ENCODE peak calls at places on chromosomes 6 and 20, in seven cellular contexts. H is fibroblast of villous mesenchyme, Z is fibroblast of lung, M is progenitor cell of endocrine pancreas, D is NCI-H524 treated with DMSO at 0.1 percent for 48 hours, P is nucleus accumbens, T is pancreas. W is an unnamed sample.

GRCh38 chr6:167668019-167668753 is 158.5 kb upstream of the AFDN start:
- DNase-seq in H (no peak), Z (no peak), M (no peak), D (no peak), P (no peak), T (no peak), W (no peak)

GRCh38 chr6:154515808-154516207 is 5.3 kb upstream of the CNKSR3 start:
- DNase-seq in H (no peak), Z (no peak), M (no peak), D (no peak), P (no peak), T (no peak), W (peak)

GRCh38 chr6:158445426-158446085 is 114.3 kb upstream of the TMEM181 start:
- DNase-seq in H (no peak), Z (no peak), M (no peak), D (no peak), P (no peak), T (no peak), W (peak)

GRCh38 chr6:114033606-114034005 is 62.7 kb upstream of the HDAC2 start:
- DNase-seq in H (no peak), Z (no peak), M (no peak), D (no peak), P (no peak), T (no peak), W (no peak)

GRCh38 chr20:15789083-15789482 is 784.2 kb downstream of the KIF16B start:
- DNase-seq in H (no peak), Z (no peak), M (no peak), D (no peak), P (peak), T (no peak), W (no peak)

GRCh38 chr6:15266423-15266996 is 20.6 kb downstream of the JARID2 start:
- DNase-seq in H (no peak), Z (no peak), M (no peak), D (no peak), P (no peak), T (no peak), W (peak)

GRCh38 chr6:169777896-169778295 is 26.5 kb downstream of the ERMARD start:
- DNase-seq in H (no peak), Z (no peak), M (no peak), D (no peak), P (no peak), T (no peak), W (no peak)

GRCh38 chr6:106087548-106088325 is 1.6 kb downstream of the PRDM1 start:
- DNase-seq in H (peak), Z (peak), M (no peak), D (no peak), P (no peak), T (no peak), W (peak)

GRCh38 chr6:43715056-43715788 is 27.6 kb upstream of the MRPS18A start:
- DNase-seq in H (no peak), Z (no peak), M (no peak), D (no peak), P (no peak), T (no peak), W (no peak)

GRCh38 chr6:117919775-117920492 is 12.9 kb downstream of the SLC35F1 start:
- DNase-seq in H (no peak), Z (no peak), M (peak), D (peak), P (peak), T (peak), W (no peak)

GRCh38 chr6:11363881-11364576 is 131.6 kb upstream of the NEDD9 start:
- DNase-seq in H (no peak), Z (no peak), M (no peak), D (no peak), P (no peak), T (no peak), W (no peak)

GRCh38 chr6:53547815-53548496 is 3.1 kb upstream of the GCLC start:
- DNase-seq in H (peak), Z (peak), M (peak), D (peak), P (peak), T (peak), W (peak)

GRCh38 chr6:65295812-65296211 is 411.2 kb downstream of the EYS start:
- DNase-seq in H (no peak), Z (no peak), M (no peak), D (no peak), P (no peak), T (no peak), W (no peak)

GRCh38 chr20:44548171-44548678 is 26.4 kb upstream of the SERINC3 start:
- DNase-seq in H (no peak), Z (no peak), M (no peak), D (no peak), P (no peak), T (no peak), W (no peak)

GRCh38 chr6:23170044-23170443 is 600.7 kb downstream of the HDGFL1 start:
- DNase-seq in H (no peak), Z (no peak), M (no peak), D (no peak), P (no peak), T (no peak), W (no peak)

GRCh38 chr6:22318404-22318803 is 21.6 kb upstream of the PRL start:
- DNase-seq in H (no peak), Z (no peak), M (no peak), D (no peak), P (no peak), T (peak), W (no peak)

GRCh38 chr6:21742238-21742660 is 148.7 kb downstream of the SOX4 start:
- DNase-seq in H (peak), Z (peak), M (no peak), D (no peak), P (no peak), T (no peak), W (peak)

GRCh38 chr6:105746539-105746938 is 339.6 kb upstream of the PRDM1 start:
- DNase-seq in H (no peak), Z (no peak), M (no peak), D (no peak), P (no peak), T (no peak), W (no peak)

GRCh38 chr6:118558811-118559217 is 10.7 kb downstream of the PLN start:
- DNase-seq in H (peak), Z (no peak), M (no peak), D (no peak), P (no peak), T (no peak), W (peak)

GRCh38 chr6:63923139-63923739 is 287.6 kb downstream of the PHF3 start:
- DNase-seq in H (peak), Z (peak), M (no peak), D (no peak), P (no peak), T (no peak), W (peak)

GRCh38 chr6:43943099-43943766 is 173.2 kb downstream of the VEGFA start:
- DNase-seq in H (no peak), Z (no peak), M (no peak), D (no peak), P (no peak), T (no peak), W (no peak)

GRCh38 chr20:50625986-50626677 is 65.2 kb downstream of the RIPOR3 start:
- DNase-seq in H (peak), Z (peak), M (no peak), D (peak), P (no peak), T (peak), W (peak)

GRCh38 chr6:3843379-3844096 is 5.6 kb upstream of the FAM50B start:
- DNase-seq in H (peak), Z (peak), M (no peak), D (no peak), P (no peak), T (no peak), W (no peak)

GRCh38 chr20:13131688-13132087 is 89.4 kb upstream of the ISM1 start:
- DNase-seq in H (no peak), Z (no peak), M (no peak), D (no peak), P (no peak), T (no peak), W (no peak)

GRCh38 chr6:154397491-154398195 is 41.0 kb upstream of the IPCEF1 start:
- DNase-seq in H (no peak), Z (no peak), M (no peak), D (no peak), P (no peak), T (no peak), W (no peak)

GRCh38 chr6:25388776-25389175 is 109.6 kb downstream of the CARMIL1 start:
- DNase-seq in H (no peak), Z (no peak), M (no peak), D (no peak), P (no peak), T (no peak), W (no peak)